ENCODE peak calls at places on chromosomes 6 and 20, in seven cellular contexts. One of them, this sample, is unnamed. For H3K9me3, the result is how much of the 10 kb centered on the place peaks cover.

GRCh38 chr6:82348130-82348529 is 15.5 kb upstream of the TPBG start:
- DNase-seq in esophagus muscularis mucosa: no peak
- DNase-seq in left lung: no peak
- DNase-seq in left ventricle myocardium inferior: no peak
- DNase-seq in fibroblast of lung: no peak
- DNase-seq in MM.1S: no peak
- DNase-seq in T-helper 17 cell: no peak
- DNase-seq in this sample: no peak

GRCh38 chr6:28212510-28213212 is 12.4 kb upstream of the ZSCAN9 start:
- DNase-seq in esophagus muscularis mucosa: no peak
- DNase-seq in left ventricle myocardium inferior: no peak
- DNase-seq in left lung: no peak
- DNase-seq in fibroblast of lung: peak
- DNase-seq in MM.1S: peak
- DNase-seq in T-helper 17 cell: no peak
- DNase-seq in this sample: no peak

GRCh38 chr6:63929111-63929510 is 293.5 kb downstream of the PHF3 start:
- DNase-seq in left lung: no peak
- DNase-seq in T-helper 17 cell: no peak
- DNase-seq in fibroblast of lung: no peak
- DNase-seq in MM.1S: no peak
- DNase-seq in esophagus muscularis mucosa: no peak
- DNase-seq in left ventricle myocardium inferior: no peak
- DNase-seq in this sample: no peak

GRCh38 chr20:24648919-24649318 is 179.5 kb downstream of the SYNDIG1 start:
- DNase-seq in esophagus muscularis mucosa: no peak
- DNase-seq in MM.1S: no peak
- DNase-seq in left ventricle myocardium inferior: no peak
- DNase-seq in fibroblast of lung: no peak
- DNase-seq in left lung: no peak
- DNase-seq in T-helper 17 cell: no peak
- DNase-seq in this sample: no peak

GRCh38 chr20:44683263-44684046 is 31.7 kb upstream of the CCN5 start:
- DNase-seq in left ventricle myocardium inferior: peak
- DNase-seq in esophagus muscularis mucosa: no peak
- DNase-seq in fibroblast of lung: no peak
- DNase-seq in MM.1S: peak
- DNase-seq in left lung: no peak
- DNase-seq in T-helper 17 cell: peak
- DNase-seq in this sample: peak

GRCh38 chr6:63572733-63573139 is 456 bp downstream of the LOC128125822 start:
- DNase-seq in T-helper 17 cell: no peak
- DNase-seq in left lung: peak
- DNase-seq in MM.1S: no peak
- DNase-seq in left ventricle myocardium inferior: no peak
- DNase-seq in fibroblast of lung: no peak
- DNase-seq in esophagus muscularis mucosa: no peak
- DNase-seq in this sample: no peak

GRCh38 chr20:52242237-52243230 is 51.0 kb upstream of the ZFP64 start:
- DNase-seq in fibroblast of lung: peak
- DNase-seq in left ventricle myocardium inferior: no peak
- DNase-seq in left lung: no peak
- DNase-seq in MM.1S: peak
- DNase-seq in esophagus muscularis mucosa: no peak
- DNase-seq in T-helper 17 cell: no peak
- DNase-seq in this sample: no peak

GRCh38 chr6:16441262-16441661 is 202.9 kb downstream of the GMPR start:
- DNase-seq in esophagus muscularis mucosa: no peak
- DNase-seq in left lung: no peak
- DNase-seq in MM.1S: no peak
- DNase-seq in T-helper 17 cell: no peak
- DNase-seq in left ventricle myocardium inferior: no peak
- DNase-seq in fibroblast of lung: no peak
- DNase-seq in this sample: no peak

GRCh38 chr6:25041676-25042598 is 106.2 kb upstream of the RIPOR2 start:
- DNase-seq in esophagus muscularis mucosa: peak
- DNase-seq in left ventricle myocardium inferior: no peak
- DNase-seq in left lung: no peak
- DNase-seq in T-helper 17 cell: peak
- DNase-seq in fibroblast of lung: no peak
- DNase-seq in MM.1S: no peak
- DNase-seq in this sample: no peak

GRCh38 chr20:2156666-2157624 is 55.3 kb downstream of the STK35 start:
- DNase-seq in fibroblast of lung: no peak
- DNase-seq in MM.1S: no peak
- DNase-seq in left ventricle myocardium inferior: no peak
- DNase-seq in T-helper 17 cell: no peak
- DNase-seq in left lung: no peak
- DNase-seq in esophagus muscularis mucosa: no peak
- DNase-seq in this sample: no peak

GRCh38 chr6:138001750-138002349 is 105.4 kb downstream of the PERP start:
- DNase-seq in T-helper 17 cell: peak
- DNase-seq in left ventricle myocardium inferior: peak
- DNase-seq in left lung: no peak
- DNase-seq in MM.1S: peak
- DNase-seq in fibroblast of lung: peak
- DNase-seq in esophagus muscularis mucosa: no peak
- DNase-seq in this sample: peak

GRCh38 chr20:11569163-11569562 is 348.5 kb upstream of the BTBD3 start:
- DNase-seq in MM.1S: no peak
- DNase-seq in left lung: no peak
- DNase-seq in fibroblast of lung: no peak
- DNase-seq in esophagus muscularis mucosa: no peak
- DNase-seq in T-helper 17 cell: no peak
- DNase-seq in left ventricle myocardium inferior: no peak
- DNase-seq in this sample: no peak

GRCh38 chr20:51275181-51275580 is 252.3 kb upstream of the KCNG1 start:
- DNase-seq in left lung: no peak
- DNase-seq in esophagus muscularis mucosa: no peak
- DNase-seq in T-helper 17 cell: no peak
- DNase-seq in fibroblast of lung: no peak
- DNase-seq in MM.1S: no peak
- DNase-seq in left ventricle myocardium inferior: no peak
- DNase-seq in this sample: no peak

GRCh38 chr20:52105573-52106422 is 85.8 kb downstream of the ZFP64 start:
- DNase-seq in T-helper 17 cell: no peak
- DNase-seq in MM.1S: no peak
- DNase-seq in left lung: no peak
- DNase-seq in left ventricle myocardium inferior: no peak
- DNase-seq in fibroblast of lung: peak
- DNase-seq in esophagus muscularis mucosa: no peak
- DNase-seq in this sample: no peak

GRCh38 chr6:27374824-27375612 is 13.5 kb upstream of the ZNF391 start:
- DNase-seq in left lung: peak
- DNase-seq in fibroblast of lung: peak
- DNase-seq in MM.1S: peak
- DNase-seq in esophagus muscularis mucosa: peak
- DNase-seq in left ventricle myocardium inferior: peak
- DNase-seq in T-helper 17 cell: peak
- DNase-seq in this sample: peak

GRCh38 chr20:46990017-46990810 is 95.6 kb downstream of the EYA2 start:
- DNase-seq in left lung: no peak
- DNase-seq in MM.1S: no peak
- DNase-seq in T-helper 17 cell: no peak
- DNase-seq in fibroblast of lung: no peak
- DNase-seq in esophagus muscularis mucosa: no peak
- DNase-seq in left ventricle myocardium inferior: no peak
- DNase-seq in this sample: no peak

GRCh38 chr6:79570802-79571367 is 33.7 kb upstream of the LCA5 start:
- DNase-seq in T-helper 17 cell: no peak
- DNase-seq in esophagus muscularis mucosa: no peak
- DNase-seq in left lung: no peak
- DNase-seq in fibroblast of lung: peak
- DNase-seq in left ventricle myocardium inferior: no peak
- DNase-seq in MM.1S: peak
- DNase-seq in this sample: no peak

GRCh38 chr6:160042014-160042773 is 73.3 kb downstream of the IGF2R start:
- DNase-seq in fibroblast of lung: peak
- DNase-seq in left lung: no peak
- DNase-seq in esophagus muscularis mucosa: no peak
- DNase-seq in left ventricle myocardium inferior: no peak
- DNase-seq in MM.1S: no peak
- DNase-seq in T-helper 17 cell: no peak
- DNase-seq in this sample: no peak

GRCh38 chr6:22637781-22638180 is 68.4 kb downstream of the HDGFL1 start:
- DNase-seq in fibroblast of lung: no peak
- DNase-seq in MM.1S: no peak
- DNase-seq in esophagus muscularis mucosa: no peak
- DNase-seq in left lung: no peak
- DNase-seq in left ventricle myocardium inferior: no peak
- DNase-seq in T-helper 17 cell: no peak
- DNase-seq in this sample: no peak
- H3K9me3 ChIP-seq in fibroblast of lung: under half
- H3K9me3 ChIP-seq in MM.1S: under half
- H3K9me3 ChIP-seq in esophagus muscularis mucosa: under half
- H3K9me3 ChIP-seq in left lung: under half
- H3K9me3 ChIP-seq in left ventricle myocardium inferior: under half
- H3K9me3 ChIP-seq in T-helper 17 cell: under half
- H3K9me3 ChIP-seq in this sample: under half

DNA sequence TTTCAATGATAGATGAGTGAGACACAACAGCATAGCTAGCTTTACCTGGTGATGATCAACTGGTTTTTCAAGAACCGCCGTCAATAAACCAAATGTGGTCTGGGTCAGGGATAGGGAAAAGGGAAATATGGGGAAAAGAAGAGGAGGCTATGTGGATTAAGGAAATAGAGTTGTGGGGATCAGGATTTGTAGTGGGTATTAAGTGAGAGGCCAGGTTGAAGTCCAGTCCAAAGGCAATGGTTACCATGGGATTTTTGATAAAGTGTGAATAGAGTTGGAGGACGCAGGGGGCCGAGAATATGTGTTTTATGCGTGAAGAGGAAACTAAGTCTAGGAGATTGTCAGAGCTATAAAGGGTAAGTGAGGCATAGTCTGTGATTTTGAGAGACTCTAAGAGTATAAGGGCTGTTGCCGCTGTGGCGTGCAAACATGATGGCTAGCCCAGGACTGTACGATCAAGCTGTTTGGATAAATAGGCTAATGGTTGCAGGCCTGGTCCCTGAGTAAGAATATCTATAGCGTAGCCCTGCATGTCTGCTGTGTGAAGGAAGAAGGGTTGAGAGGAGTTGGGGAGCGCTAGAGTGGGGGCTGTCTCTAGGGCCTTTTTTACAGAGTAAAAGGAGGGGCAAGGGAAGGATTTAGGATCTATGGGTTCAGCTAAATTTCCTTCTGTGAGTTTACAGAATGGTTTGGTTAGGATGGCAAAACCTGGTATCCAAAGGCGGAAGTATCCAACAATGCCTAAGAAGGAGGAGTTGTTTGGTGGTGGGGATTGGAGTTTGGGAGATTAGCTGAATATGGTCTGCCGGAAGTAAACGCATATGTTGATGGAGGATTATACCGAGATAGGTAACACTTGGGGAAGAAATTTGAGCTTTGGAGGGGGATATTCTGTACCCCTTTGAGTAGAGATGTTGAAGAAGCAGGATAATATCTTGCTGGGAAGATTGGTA is 749.7 kb upstream of the ADGRB3 start:
- DNase-seq in esophagus muscularis mucosa: no peak
- DNase-seq in left ventricle myocardium inferior: no peak
- DNase-seq in T-helper 17 cell: no peak
- DNase-seq in left lung: no peak
- DNase-seq in MM.1S: no peak
- DNase-seq in fibroblast of lung: no peak
- DNase-seq in this sample: no peak
- H3K9me3 ChIP-seq in esophagus muscularis mucosa: under half
- H3K9me3 ChIP-seq in left ventricle myocardium inferior: under half
- H3K9me3 ChIP-seq in T-helper 17 cell: under half
- H3K9me3 ChIP-seq in left lung: under half
- H3K9me3 ChIP-seq in MM.1S: under half
- H3K9me3 ChIP-seq in fibroblast of lung: under half
- H3K9me3 ChIP-seq in this sample: under half

DNA sequence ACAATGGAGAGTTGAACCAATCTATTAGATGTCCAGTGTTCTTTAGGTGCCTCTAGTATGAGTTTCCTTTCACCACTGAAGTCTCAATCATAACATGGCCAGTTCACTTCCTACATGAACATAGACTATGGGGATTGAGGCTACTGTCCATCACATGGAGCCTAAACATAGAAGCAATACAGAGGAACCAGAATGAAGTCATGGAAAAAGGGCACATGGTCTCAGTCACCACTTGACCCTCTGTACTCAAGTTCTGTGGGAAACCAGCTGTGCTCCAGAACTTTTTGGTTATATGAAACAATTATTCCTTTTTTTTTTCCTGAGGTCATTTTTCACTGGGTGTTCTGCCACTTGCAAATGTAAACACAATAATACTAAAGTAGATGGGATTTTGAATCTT is 762.5 kb downstream of the CBLN4 start:
- DNase-seq in left lung: no peak
- DNase-seq in MM.1S: no peak
- DNase-seq in esophagus muscularis mucosa: no peak
- DNase-seq in left ventricle myocardium inferior: no peak
- DNase-seq in fibroblast of lung: no peak
- DNase-seq in T-helper 17 cell: no peak
- DNase-seq in this sample: no peak
- H3K9me3 ChIP-seq in left lung: under half
- H3K9me3 ChIP-seq in MM.1S: under half
- H3K9me3 ChIP-seq in esophagus muscularis mucosa: under half
- H3K9me3 ChIP-seq in left ventricle myocardium inferior: under half
- H3K9me3 ChIP-seq in fibroblast of lung: under half
- H3K9me3 ChIP-seq in T-helper 17 cell: under half
- H3K9me3 ChIP-seq in this sample: under half

GRCh38 chr6:168091381-168092264 is 12.6 kb upstream of the FRMD1 start:
- DNase-seq in left lung: peak
- DNase-seq in left ventricle myocardium inferior: no peak
- DNase-seq in MM.1S: no peak
- DNase-seq in T-helper 17 cell: no peak
- DNase-seq in esophagus muscularis mucosa: no peak
- DNase-seq in fibroblast of lung: no peak
- DNase-seq in this sample: no peak

GRCh38 chr6:168093634-168094033 is 14.6 kb upstream of the FRMD1 start:
- DNase-seq in left lung: peak
- DNase-seq in MM.1S: no peak
- DNase-seq in T-helper 17 cell: no peak
- DNase-seq in esophagus muscularis mucosa: no peak
- DNase-seq in left ventricle myocardium inferior: peak
- DNase-seq in fibroblast of lung: no peak
- DNase-seq in this sample: no peak

GRCh38 chr6:168092541-168092940 is 13.5 kb upstream of the FRMD1 start:
- DNase-seq in MM.1S: no peak
- DNase-seq in esophagus muscularis mucosa: no peak
- DNase-seq in fibroblast of lung: no peak
- DNase-seq in left lung: peak
- DNase-seq in left ventricle myocardium inferior: no peak
- DNase-seq in T-helper 17 cell: no peak
- DNase-seq in this sample: no peak

GRCh38 chr6:168095171-168095691 is 16.2 kb upstream of the FRMD1 start:
- DNase-seq in esophagus muscularis mucosa: no peak
- DNase-seq in left ventricle myocardium inferior: peak
- DNase-seq in left lung: peak
- DNase-seq in fibroblast of lung: no peak
- DNase-seq in T-helper 17 cell: no peak
- DNase-seq in MM.1S: no peak
- DNase-seq in this sample: no peak

DNA sequence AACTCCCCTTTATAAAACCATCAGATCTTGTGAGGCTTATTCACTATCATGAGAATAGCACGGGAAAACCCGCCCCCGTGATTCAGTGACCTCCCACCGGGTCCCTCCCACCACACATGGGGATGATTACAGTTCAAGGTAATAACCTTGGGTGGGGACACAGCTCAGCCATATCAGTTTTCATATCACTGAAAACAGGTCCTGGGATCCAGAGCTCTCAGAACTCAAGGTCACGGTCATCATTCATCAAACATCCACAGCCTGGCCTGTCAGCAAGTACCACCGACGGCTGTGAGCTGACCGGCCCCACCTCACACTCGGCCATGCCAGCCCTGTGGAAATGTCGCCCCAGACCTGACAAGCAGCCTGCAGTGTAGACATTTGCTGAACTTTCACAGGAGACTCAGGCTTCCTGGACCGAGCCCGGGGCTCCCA is 14.1 kb upstream of the FRMD1 start:
- DNase-seq in fibroblast of lung: no peak
- DNase-seq in left lung: peak
- DNase-seq in MM.1S: no peak
- DNase-seq in esophagus muscularis mucosa: no peak
- DNase-seq in left ventricle myocardium inferior: peak
- DNase-seq in T-helper 17 cell: no peak
- DNase-seq in this sample: peak
- H3K9me3 ChIP-seq in fibroblast of lung: under half
- H3K9me3 ChIP-seq in left lung: under half
- H3K9me3 ChIP-seq in MM.1S: under half
- H3K9me3 ChIP-seq in esophagus muscularis mucosa: under half
- H3K9me3 ChIP-seq in left ventricle myocardium inferior: under half
- H3K9me3 ChIP-seq in T-helper 17 cell: under half
- H3K9me3 ChIP-seq in this sample: under half